ENCODE peak calls at places on chromosomes 2 and 18, in five cellular contexts. N is left ventricle myocardium inferior, T is lower lobe of right lung, Y is mucosa of descending colon, K is psoas muscle. P is an unnamed sample. For H3K9me3 and H3K4me1, the result is how much of the 10 kb centered on the place peaks cover.

GRCh38 chr2:234869969-234870368 is 81.8 kb upstream of the SH3BP4 start:
- DNase-seq in N (no peak), T (no peak), Y (no peak), K (no peak), P (no peak)

GRCh38 chr18:13934058-13934457 is 18.7 kb upstream of the MC2R start:
- DNase-seq in N (no peak), T (no peak), Y (no peak), K (no peak), P (no peak)

GRCh38 chr18:12278765-12279682 is 24.9 kb downstream of the CIDEA start:
- DNase-seq in N (peak), T (peak), Y (peak), K (peak), P (no peak)

GRCh38 chr2:141942006-141942789 is 188.6 kb downstream of the LRP1B start:
- DNase-seq in N (no peak), T (no peak), Y (no peak), K (no peak), P (no peak)

GRCh38 chr18:12422936-12423335 is 15.2 kb downstream of the PRELID3A start:
- DNase-seq in N (no peak), T (no peak), Y (no peak), K (no peak), P (peak)

GRCh38 chr2:78416625-78417300 is 608.7 kb upstream of the REG3G start:
- DNase-seq in N (no peak), T (no peak), Y (no peak), K (no peak), P (no peak)

GRCh38 chr2:238724728-238725127 is 123.2 kb upstream of the TWIST2 start:
- DNase-seq in N (no peak), T (no peak), Y (no peak), K (no peak), P (no peak)

GRCh38 chr2:86139981-86140380 is 33.9 kb downstream of the PTCD3 start:
- DNase-seq in N (no peak), T (no peak), Y (no peak), K (no peak), P (no peak)

GRCh38 chr2:238433941-238434845 is 7.5 kb downstream of the ASB1 start:
- DNase-seq in N (no peak), T (no peak), Y (no peak), K (no peak), P (no peak)

GRCh38 chr2:207505728-207506127 is 24.0 kb upstream of the CREB1 start:
- DNase-seq in N (no peak), T (no peak), Y (no peak), K (no peak), P (no peak)

GRCh38 chr18:23814977-23815614 is 125.8 kb downstream of the LAMA3 start:
- DNase-seq in N (peak), T (no peak), Y (no peak), K (no peak), P (no peak)

GRCh38 chr2:32553829-32554432 is 73.9 kb upstream of the TTC27 start:
- DNase-seq in N (no peak), T (no peak), Y (peak), K (no peak), P (no peak)

GRCh38 chr18:58682429-58683069 is 11.3 kb downstream of the MALT1 start:
- DNase-seq in N (peak), T (no peak), Y (peak), K (peak), P (no peak)

GRCh38 chr2:105653313-105653712 is 91.4 kb upstream of the NCK2 start:
- DNase-seq in N (no peak), T (no peak), Y (no peak), K (no peak), P (no peak)

GRCh38 chr2:135904590-135904989 is 28.3 kb upstream of the MCM6 start:
- DNase-seq in N (no peak), T (no peak), Y (no peak), K (no peak), P (no peak)

GRCh38 chr2:11827547-11827946 is 81.1 kb downstream of the LPIN1 start:
- DNase-seq in N (no peak), T (no peak), Y (no peak), K (no peak), P (no peak)

GRCh38 chr2:46909771-46910419 is 5.7 kb downstream of the MCFD2 start:
- DNase-seq in N (no peak), T (no peak), Y (peak), K (peak), P (no peak)

GRCh38 chr2:152348388-152348787 is 13.4 kb downstream of the FMNL2 start:
- DNase-seq in N (no peak), T (no peak), Y (no peak), K (no peak), P (no peak)

GRCh38 chr2:187215576-187216240 is 232.3 kb downstream of the CALCRL start:
- DNase-seq in N (no peak), T (no peak), Y (no peak), K (no peak), P (no peak)

GRCh38 chr2:168529900-168530561 is 74.0 kb downstream of the CERS6 start:
- DNase-seq in N (no peak), T (no peak), Y (no peak), K (no peak), P (no peak)

GRCh38 chr2:68726608-68727367 is 7.8 kb upstream of the ARHGAP25 start:
- DNase-seq in N (no peak), T (no peak), Y (peak), K (no peak), P (peak)

GRCh38 chr18:55321268-55322175 is 266.5 kb downstream of the TCF4 start:
- DNase-seq in N (peak), T (peak), Y (peak), K (peak), P (no peak)

GRCh38 chr2:6079405-6079804 is 387.2 kb downstream of the SOX11 start:
- DNase-seq in N (no peak), T (no peak), Y (no peak), K (no peak), P (no peak)

GRCh38 chr2:163347982-163348842 is 387.6 kb downstream of the FIGN start:
- DNase-seq in N (peak), T (peak), Y (peak), K (peak), P (no peak)

GRCh38 chr2:233713262-233713615 is 532 bp downstream of the UGT1A5 start:
- DNase-seq in N (no peak), T (no peak), Y (no peak), K (no peak), P (peak)

GRCh38 chr2:241229563-241230401 is 41.3 kb downstream of the ANO7 start:
- DNase-seq in N (no peak), T (peak), Y (no peak), K (no peak), P (no peak)

DNA sequence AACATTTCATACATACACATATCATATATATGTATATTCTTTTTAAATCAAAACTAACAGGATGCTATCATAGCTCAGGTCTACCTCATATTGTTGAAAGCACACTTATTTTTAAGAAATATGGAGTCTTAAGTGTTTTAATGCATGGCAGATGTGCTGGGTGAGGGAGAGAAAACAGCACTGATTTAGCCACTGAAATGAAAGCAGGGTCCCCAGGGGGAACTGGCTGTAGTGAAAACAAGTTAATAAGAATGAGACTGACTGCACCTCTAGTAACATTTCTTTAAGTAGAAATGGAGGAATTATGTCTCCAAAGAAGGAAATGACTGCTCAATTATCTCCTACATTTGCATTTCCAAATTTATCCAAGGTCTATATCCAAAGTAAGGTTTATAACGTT is 857.8 kb downstream of the DCDC2C start:
- DNase-seq in N (no peak), T (no peak), Y (no peak), K (no peak), P (no peak)
- H3K9me3 ChIP-seq in N (under half), T (under half), Y (under half), K (under half), P (under half)

DNA sequence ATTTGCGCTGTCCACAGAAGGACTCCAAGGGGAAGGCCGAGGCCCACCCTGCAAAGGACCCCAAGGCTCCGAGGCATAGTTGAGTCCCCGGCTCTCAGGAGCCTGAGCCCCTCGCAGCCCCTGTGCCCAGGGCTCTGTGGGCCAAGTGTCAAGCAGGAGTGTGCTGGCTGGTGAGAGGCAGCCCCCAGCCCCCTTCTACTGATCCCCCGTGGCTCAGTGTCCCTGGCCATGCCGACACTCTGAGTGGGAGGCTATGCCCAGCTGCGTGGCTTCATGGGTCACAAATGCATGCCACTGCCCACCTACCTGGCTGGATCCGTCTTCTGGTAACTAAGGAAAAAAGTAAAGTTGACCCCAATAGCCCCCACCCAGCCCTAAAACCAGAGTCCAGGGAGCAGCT is 172.7 kb downstream of the TNS1 start:
- DNase-seq in N (no peak), T (no peak), Y (no peak), K (no peak), P (no peak)
- H3K4me1 ChIP-seq in N (half or more), T (half or more), Y (under half), K (half or more), P (under half)

DNA sequence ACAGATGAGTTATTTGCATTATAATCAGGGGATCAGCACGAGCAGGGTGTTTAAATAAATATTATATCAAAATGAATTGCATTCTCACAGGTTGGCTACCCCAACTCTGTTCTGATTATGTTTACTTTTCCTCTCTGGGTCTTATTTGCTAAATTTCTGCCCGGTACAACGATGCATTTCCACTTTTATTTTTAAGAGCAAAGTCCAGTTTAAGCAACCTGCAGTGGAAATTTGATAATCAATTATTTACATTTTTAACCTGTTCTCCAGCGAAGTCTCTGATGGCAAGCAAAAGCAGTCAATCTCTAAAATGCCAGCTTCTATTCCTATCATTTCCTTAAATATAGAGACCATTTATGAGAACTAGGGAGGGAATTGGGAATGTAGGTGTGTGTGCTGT is 966.6 kb upstream of the SOX11 start:
- DNase-seq in N (no peak), T (no peak), Y (no peak), K (no peak), P (no peak)
- H3K9me3 ChIP-seq in N (under half), T (under half), Y (half or more), K (under half), P (under half)

DNA sequence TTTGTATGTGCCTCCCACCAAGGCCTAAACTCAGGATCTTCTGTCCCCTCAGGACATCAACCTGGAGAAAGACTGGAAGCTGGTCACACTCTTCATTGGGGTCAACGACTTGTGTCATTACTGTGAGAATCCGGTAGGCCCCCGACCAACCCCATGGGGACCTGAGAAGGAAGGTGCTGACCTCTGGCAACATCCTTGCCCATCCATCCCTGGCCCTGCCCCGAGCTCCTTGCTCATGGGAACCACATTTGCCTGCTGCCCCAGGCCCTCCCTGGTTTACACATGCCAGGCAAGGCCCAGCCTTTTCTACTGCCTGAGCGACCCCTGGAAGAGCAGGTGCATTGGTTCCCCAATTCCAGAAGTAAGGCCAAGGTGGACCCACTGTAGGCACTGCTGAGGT is 125.3 kb upstream of the PPP1CB start:
- DNase-seq in N (no peak), T (no peak), Y (no peak), K (no peak), P (no peak)
- H3K4me1 ChIP-seq in N (half or more), T (under half), Y (under half), K (half or more), P (under half)

P was measured in DND-41.